ENCODE peak calls at places on chromosomes 1 and 21, in five cellular contexts. D, Q, B, K and W are unnamed samples.

GRCh38 chr21:35696644-35697043 is 363.7 kb downstream of the SETD4 start:
- DNase-seq in K (no peak), B (no peak), D (no peak), Q (no peak), W (no peak)

GRCh38 chr1:25543425-25544242 is at the start of gene LDLRAP1:
- DNase-seq in B (peak), K (peak), D (peak), Q (peak), W (peak)

GRCh38 chr1:121471517-121471916 is 286.7 kb downstream of the SRGAP2C start:
- DNase-seq in D (no peak), Q (no peak), K (no peak), B (no peak), W (no peak)

GRCh38 chr1:19901653-19902052 is 19.5 kb downstream of the OTUD3 start:
- DNase-seq in Q (no peak), B (no peak), D (no peak), K (no peak), W (no peak)

GRCh38 chr1:27161594-27161993 is 6.7 kb upstream of the SLC9A1 start:
- DNase-seq in B (no peak), K (no peak), Q (no peak), D (no peak), W (no peak)

GRCh38 chr1:107326823-107327445 is 186.1 kb downstream of the NTNG1 start:
- DNase-seq in B (no peak), Q (no peak), D (no peak), K (no peak), W (no peak)

GRCh38 chr1:246971969-246972368 is 35.9 kb downstream of the ZNF695 start:
- DNase-seq in D (no peak), K (no peak), B (no peak), Q (no peak), W (no peak)

GRCh38 chr1:48344373-48344772 is 121.9 kb downstream of the SLC5A9 start:
- DNase-seq in D (no peak), B (no peak), Q (no peak), K (no peak), W (no peak)

GRCh38 chr21:15841856-15842564 is 112.2 kb downstream of the USP25 start:
- DNase-seq in Q (no peak), B (no peak), K (no peak), D (no peak), W (no peak)

GRCh38 chr21:43317959-43318358 is 109.0 kb downstream of the SIK1 start:
- DNase-seq in K (no peak), B (no peak), Q (no peak), D (no peak), W (no peak)

GRCh38 chr1:234212764-234213406 is 160.4 kb upstream of the COA6 start:
- DNase-seq in K (no peak), Q (no peak), D (no peak), B (peak), W (peak)

GRCh38 chr1:12644829-12645228 is 944 bp downstream of the AADACL4 start:
- DNase-seq in D (no peak), K (no peak), Q (no peak), B (no peak), W (no peak)

GRCh38 chr21:14814282-14814681 is 250.5 kb downstream of the NRIP1 start:
- DNase-seq in D (no peak), Q (no peak), K (no peak), B (no peak), W (no peak)

GRCh38 chr1:157952601-157953000 is 40.8 kb upstream of the KIRREL1 start:
- DNase-seq in D (no peak), K (no peak), B (no peak), Q (no peak), W (no peak)

GRCh38 chr1:232806071-232806510 is 875 bp downstream of the MAP10 start:
- DNase-seq in B (no peak), K (no peak), Q (no peak), D (no peak), W (no peak)

GRCh38 chr1:207455183-207455754 is 1.1 kb downstream of the CR2 start:
- DNase-seq in K (no peak), D (no peak), B (no peak), Q (no peak), W (no peak)